ENCODE peak calls at places on chromosomes 11 and 22, in eight cellular contexts. One of them, this sample, is unnamed.

GRCh38 chr11:68016904-68017817 is 7.0 kb downstream of the ALDH3B1 start:
- DNase-seq in stomach: no peak
- DNase-seq in HepG2: peak; percentile 94
- DNase-seq in CD4-positive, alpha-beta T cell: no peak
- DNase-seq in fibroblast of lung: peak; percentile 29
- DNase-seq in left ventricle myocardium inferior: no peak
- DNase-seq in lower lobe of right lung: peak; percentile 56
- DNase-seq in CD4-positive, alpha-beta memory T cell: no peak
- DNase-seq in this sample: no peak

GRCh38 chr22:19143967-19144400 is 467 bp downstream of the ESS2 start:
- DNase-seq in stomach: no peak
- DNase-seq in HepG2: no peak
- DNase-seq in CD4-positive, alpha-beta T cell: peak; percentile 25
- DNase-seq in fibroblast of lung: peak; percentile 11
- DNase-seq in left ventricle myocardium inferior: no peak
- DNase-seq in lower lobe of right lung: no peak
- DNase-seq in CD4-positive, alpha-beta memory T cell: peak; percentile 44
- DNase-seq in this sample: no peak

GRCh38 chr11:130474637-130475400 is 26.4 kb downstream of the ADAMTS15 start:
- DNase-seq in stomach: no peak
- DNase-seq in HepG2: no peak
- DNase-seq in CD4-positive, alpha-beta T cell: no peak
- DNase-seq in fibroblast of lung: no peak
- DNase-seq in left ventricle myocardium inferior: no peak
- DNase-seq in lower lobe of right lung: no peak
- DNase-seq in CD4-positive, alpha-beta memory T cell: no peak
- DNase-seq in this sample: no peak

GRCh38 chr11:1701041-1701807 is 4.2 kb downstream of the KRTAP5-6 start:
- DNase-seq in stomach: no peak
- DNase-seq in HepG2: no peak
- DNase-seq in CD4-positive, alpha-beta T cell: no peak
- DNase-seq in fibroblast of lung: no peak
- DNase-seq in left ventricle myocardium inferior: no peak
- DNase-seq in lower lobe of right lung: no peak
- DNase-seq in CD4-positive, alpha-beta memory T cell: no peak
- DNase-seq in this sample: no peak

GRCh38 chr11:71962428-71963038 is 33.7 kb downstream of the RNF121 start:
- DNase-seq in stomach: no peak
- DNase-seq in HepG2: no peak
- DNase-seq in CD4-positive, alpha-beta T cell: no peak
- DNase-seq in fibroblast of lung: peak; percentile 51
- DNase-seq in left ventricle myocardium inferior: no peak
- DNase-seq in lower lobe of right lung: no peak
- DNase-seq in CD4-positive, alpha-beta memory T cell: no peak
- DNase-seq in this sample: no peak

GRCh38 chr11:11155962-11156815 is 196.9 kb downstream of the CSNK2A3 start:
- DNase-seq in stomach: no peak
- DNase-seq in HepG2: no peak
- DNase-seq in CD4-positive, alpha-beta T cell: peak; percentile 62
- DNase-seq in fibroblast of lung: no peak
- DNase-seq in left ventricle myocardium inferior: no peak
- DNase-seq in lower lobe of right lung: no peak
- DNase-seq in CD4-positive, alpha-beta memory T cell: peak; percentile 52
- DNase-seq in this sample: no peak

GRCh38 chr11:69552951-69553350 is 71.5 kb downstream of the LINC01488 start:
- DNase-seq in stomach: no peak
- DNase-seq in HepG2: no peak
- DNase-seq in CD4-positive, alpha-beta T cell: no peak
- DNase-seq in fibroblast of lung: no peak
- DNase-seq in left ventricle myocardium inferior: no peak
- DNase-seq in lower lobe of right lung: peak; percentile 19
- DNase-seq in CD4-positive, alpha-beta memory T cell: no peak
- DNase-seq in this sample: no peak

GRCh38 chr11:59898652-59899051 is 20.1 kb downstream of the OOSP3 start:
- DNase-seq in stomach: no peak
- DNase-seq in HepG2: no peak
- DNase-seq in CD4-positive, alpha-beta T cell: no peak
- DNase-seq in fibroblast of lung: no peak
- DNase-seq in left ventricle myocardium inferior: no peak
- DNase-seq in lower lobe of right lung: no peak
- DNase-seq in CD4-positive, alpha-beta memory T cell: no peak
- DNase-seq in this sample: no peak

GRCh38 chr22:37381489-37381888 is 45.8 kb downstream of the ELFN2 start:
- DNase-seq in stomach: no peak
- DNase-seq in HepG2: no peak
- DNase-seq in CD4-positive, alpha-beta T cell: no peak
- DNase-seq in fibroblast of lung: peak; percentile 25
- DNase-seq in left ventricle myocardium inferior: no peak
- DNase-seq in lower lobe of right lung: no peak
- DNase-seq in CD4-positive, alpha-beta memory T cell: no peak
- DNase-seq in this sample: no peak

GRCh38 chr11:114340311-114341131 is 44.3 kb downstream of the NNMT start:
- DNase-seq in stomach: peak; percentile 39
- DNase-seq in HepG2: peak; percentile 30
- DNase-seq in CD4-positive, alpha-beta T cell: no peak
- DNase-seq in fibroblast of lung: peak; percentile 85
- DNase-seq in left ventricle myocardium inferior: peak; percentile 20
- DNase-seq in lower lobe of right lung: peak; percentile 56
- DNase-seq in CD4-positive, alpha-beta memory T cell: peak; percentile 29
- DNase-seq in this sample: peak; percentile 39

GRCh38 chr11:2930705-2931415 is 1.6 kb upstream of the PHLDA2 start:
- DNase-seq in stomach: peak; percentile 91
- DNase-seq in HepG2: peak; percentile 68
- DNase-seq in CD4-positive, alpha-beta T cell: no peak
- DNase-seq in fibroblast of lung: peak; percentile 28
- DNase-seq in left ventricle myocardium inferior: peak; percentile 51
- DNase-seq in lower lobe of right lung: peak; percentile 90
- DNase-seq in CD4-positive, alpha-beta memory T cell: no peak
- DNase-seq in this sample: peak; percentile 88

GRCh38 chr11:124115782-124116616 is 749 bp downstream of the VWA5A start:
- DNase-seq in stomach: peak; percentile 28
- DNase-seq in HepG2: no peak
- DNase-seq in CD4-positive, alpha-beta T cell: no peak
- DNase-seq in fibroblast of lung: no peak
- DNase-seq in left ventricle myocardium inferior: no peak
- DNase-seq in lower lobe of right lung: peak; percentile 62
- DNase-seq in CD4-positive, alpha-beta memory T cell: no peak
- DNase-seq in this sample: peak; percentile 46

GRCh38 chr11:101478587-101479375 is 105.0 kb downstream of the TRPC6 start:
- DNase-seq in stomach: no peak
- DNase-seq in HepG2: no peak
- DNase-seq in CD4-positive, alpha-beta T cell: no peak
- DNase-seq in fibroblast of lung: no peak
- DNase-seq in left ventricle myocardium inferior: no peak
- DNase-seq in lower lobe of right lung: peak; percentile 44
- DNase-seq in CD4-positive, alpha-beta memory T cell: no peak
- DNase-seq in this sample: no peak

GRCh38 chr11:94895451-94895850 is 77.9 kb downstream of the CWC15 start:
- DNase-seq in stomach: no peak
- DNase-seq in HepG2: no peak
- DNase-seq in CD4-positive, alpha-beta T cell: no peak
- DNase-seq in fibroblast of lung: peak; percentile 60
- DNase-seq in left ventricle myocardium inferior: no peak
- DNase-seq in lower lobe of right lung: no peak
- DNase-seq in CD4-positive, alpha-beta memory T cell: no peak
- DNase-seq in this sample: no peak

GRCh38 chr22:50537765-50538164 is 7.9 kb upstream of the KLHDC7B start:
- DNase-seq in stomach: no peak
- DNase-seq in HepG2: no peak
- DNase-seq in CD4-positive, alpha-beta T cell: no peak
- DNase-seq in fibroblast of lung: no peak
- DNase-seq in left ventricle myocardium inferior: no peak
- DNase-seq in lower lobe of right lung: peak; percentile 30
- DNase-seq in CD4-positive, alpha-beta memory T cell: no peak
- DNase-seq in this sample: no peak

GRCh38 chr11:75242722-75243600 is 2.4 kb downstream of the TPBGL start:
- DNase-seq in stomach: peak; percentile 16
- DNase-seq in HepG2: no peak
- DNase-seq in CD4-positive, alpha-beta T cell: no peak
- DNase-seq in fibroblast of lung: no peak
- DNase-seq in left ventricle myocardium inferior: no peak
- DNase-seq in lower lobe of right lung: no peak
- DNase-seq in CD4-positive, alpha-beta memory T cell: no peak
- DNase-seq in this sample: no peak

GRCh38 chr22:20111045-20111688 is 4.7 kb upstream of the RANBP1 start:
- DNase-seq in stomach: no peak
- DNase-seq in HepG2: peak; percentile 61
- DNase-seq in CD4-positive, alpha-beta T cell: no peak
- DNase-seq in fibroblast of lung: peak; percentile 20
- DNase-seq in left ventricle myocardium inferior: peak; percentile 6
- DNase-seq in lower lobe of right lung: peak; percentile 44
- DNase-seq in CD4-positive, alpha-beta memory T cell: peak; percentile 24
- DNase-seq in this sample: no peak

GRCh38 chr11:79461144-79461543 is 20.3 kb upstream of the TENM4 start:
- DNase-seq in stomach: no peak
- DNase-seq in HepG2: peak; percentile 7
- DNase-seq in CD4-positive, alpha-beta T cell: no peak
- DNase-seq in fibroblast of lung: peak; percentile 57
- DNase-seq in left ventricle myocardium inferior: no peak
- DNase-seq in lower lobe of right lung: no peak
- DNase-seq in CD4-positive, alpha-beta memory T cell: no peak
- DNase-seq in this sample: peak; percentile 15

GRCh38 chr11:13030857-13031256 is 21.7 kb downstream of the RASSF10 start:
- DNase-seq in stomach: peak; percentile 95
- DNase-seq in HepG2: peak; percentile 14
- DNase-seq in CD4-positive, alpha-beta T cell: no peak
- DNase-seq in fibroblast of lung: no peak
- DNase-seq in left ventricle myocardium inferior: peak; percentile 58
- DNase-seq in lower lobe of right lung: peak; percentile 52
- DNase-seq in CD4-positive, alpha-beta memory T cell: no peak
- DNase-seq in this sample: peak; percentile 79

GRCh38 chr11:30984442-30984816 is 385.1 kb downstream of the DCDC1 start:
- DNase-seq in stomach: no peak
- DNase-seq in HepG2: peak; percentile 21
- DNase-seq in CD4-positive, alpha-beta T cell: no peak
- DNase-seq in fibroblast of lung: peak; percentile 32
- DNase-seq in left ventricle myocardium inferior: no peak
- DNase-seq in lower lobe of right lung: no peak
- DNase-seq in CD4-positive, alpha-beta memory T cell: no peak
- DNase-seq in this sample: no peak

GRCh38 chr22:36910461-36910860 is 3.0 kb upstream of the CSF2RB start:
- DNase-seq in stomach: no peak
- DNase-seq in HepG2: no peak
- DNase-seq in CD4-positive, alpha-beta T cell: no peak
- DNase-seq in fibroblast of lung: no peak
- DNase-seq in left ventricle myocardium inferior: no peak
- DNase-seq in lower lobe of right lung: no peak
- DNase-seq in CD4-positive, alpha-beta memory T cell: no peak
- DNase-seq in this sample: no peak

GRCh38 chr22:37716708-37717107 is 19.9 kb downstream of the TRIOBP start:
- DNase-seq in stomach: no peak
- DNase-seq in HepG2: no peak
- DNase-seq in CD4-positive, alpha-beta T cell: no peak
- DNase-seq in fibroblast of lung: no peak
- DNase-seq in left ventricle myocardium inferior: no peak
- DNase-seq in lower lobe of right lung: no peak
- DNase-seq in CD4-positive, alpha-beta memory T cell: no peak
- DNase-seq in this sample: no peak

GRCh38 chr11:124669193-124669592 is 4.3 kb downstream of the SIAE start:
- DNase-seq in stomach: peak; percentile 33
- DNase-seq in HepG2: peak; percentile 33
- DNase-seq in CD4-positive, alpha-beta T cell: peak; percentile 12
- DNase-seq in fibroblast of lung: peak; percentile 60
- DNase-seq in left ventricle myocardium inferior: no peak
- DNase-seq in lower lobe of right lung: no peak
- DNase-seq in CD4-positive, alpha-beta memory T cell: peak; percentile 51
- DNase-seq in this sample: peak; percentile 37

GRCh38 chr11:109096266-109096665 is 325.7 kb upstream of the C11orf87 start:
- DNase-seq in stomach: no peak
- DNase-seq in HepG2: no peak
- DNase-seq in CD4-positive, alpha-beta T cell: no peak
- DNase-seq in fibroblast of lung: no peak
- DNase-seq in left ventricle myocardium inferior: no peak
- DNase-seq in lower lobe of right lung: no peak
- DNase-seq in CD4-positive, alpha-beta memory T cell: no peak
- DNase-seq in this sample: no peak
- H3K27ac ChIP-seq in stomach: no peak overlapping the region
- H3K27ac ChIP-seq in HepG2: no peak overlapping the region
- H3K27ac ChIP-seq in CD4-positive, alpha-beta T cell: no peak overlapping the region
- H3K27ac ChIP-seq in fibroblast of lung: no peak overlapping the region
- H3K27ac ChIP-seq in left ventricle myocardium inferior: no peak overlapping the region
- H3K27ac ChIP-seq in lower lobe of right lung: no peak overlapping the region
- H3K27ac ChIP-seq in CD4-positive, alpha-beta memory T cell: no peak overlapping the region
- H3K27ac ChIP-seq in this sample: no peak overlapping the region

DNA sequence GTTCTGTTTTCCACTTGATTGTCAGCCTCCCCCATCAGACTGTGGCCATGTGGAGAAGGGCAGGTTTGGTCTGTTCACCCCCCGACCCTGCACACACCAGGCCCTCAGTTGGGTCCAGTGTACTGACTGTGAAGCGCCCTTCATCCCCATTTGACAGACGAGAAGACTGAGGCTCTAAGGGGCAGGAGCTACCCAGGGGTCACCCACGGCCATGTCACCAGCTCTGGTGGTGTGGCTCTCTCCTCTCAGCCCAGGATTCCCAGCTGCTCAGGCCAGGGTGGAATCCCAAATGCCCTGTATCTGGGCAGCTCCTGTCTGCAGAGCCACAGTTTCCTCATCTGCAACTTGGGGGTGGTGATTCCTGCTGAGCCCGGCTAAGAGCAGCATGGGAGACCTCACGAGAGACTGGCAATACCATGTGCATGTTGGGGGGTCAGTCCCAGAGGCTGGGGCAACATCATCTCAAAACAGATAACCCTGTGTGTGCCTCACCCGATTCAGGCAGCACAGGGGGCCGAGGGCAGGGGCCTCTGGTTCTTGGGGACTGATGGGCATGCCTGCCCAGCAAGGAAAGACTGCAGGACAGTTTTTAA is 46.6 kb downstream of the MN1 start:
- DNase-seq in stomach: no peak
- DNase-seq in HepG2: no peak
- DNase-seq in CD4-positive, alpha-beta T cell: no peak
- DNase-seq in fibroblast of lung: no peak
- DNase-seq in left ventricle myocardium inferior: no peak
- DNase-seq in lower lobe of right lung: peak; percentile 27
- DNase-seq in CD4-positive, alpha-beta memory T cell: no peak
- DNase-seq in this sample: no peak
- H3K27ac ChIP-seq in stomach: no peak overlapping the region
- H3K27ac ChIP-seq in HepG2: no peak overlapping the region
- H3K27ac ChIP-seq in CD4-positive, alpha-beta T cell: no peak overlapping the region
- H3K27ac ChIP-seq in fibroblast of lung: no peak overlapping the region
- H3K27ac ChIP-seq in left ventricle myocardium inferior: peak overlapping the region; percentile 72
- H3K27ac ChIP-seq in lower lobe of right lung: no peak overlapping the region
- H3K27ac ChIP-seq in CD4-positive, alpha-beta memory T cell: no peak overlapping the region
- H3K27ac ChIP-seq in this sample: no peak overlapping the region

GRCh38 chr22:30947821-30948454 is 20.6 kb downstream of the MORC2 start:
- DNase-seq in stomach: no peak
- DNase-seq in HepG2: peak; percentile 26
- DNase-seq in CD4-positive, alpha-beta T cell: no peak
- DNase-seq in fibroblast of lung: peak; percentile 79
- DNase-seq in left ventricle myocardium inferior: no peak
- DNase-seq in lower lobe of right lung: no peak
- DNase-seq in CD4-positive, alpha-beta memory T cell: peak; percentile 34
- DNase-seq in this sample: no peak
- H3K27ac ChIP-seq in stomach: no peak overlapping the region
- H3K27ac ChIP-seq in HepG2: no peak overlapping the region
- H3K27ac ChIP-seq in CD4-positive, alpha-beta T cell: no peak overlapping the region
- H3K27ac ChIP-seq in fibroblast of lung: no peak overlapping the region
- H3K27ac ChIP-seq in left ventricle myocardium inferior: peak overlapping the region; percentile 75
- H3K27ac ChIP-seq in lower lobe of right lung: no peak overlapping the region
- H3K27ac ChIP-seq in CD4-positive, alpha-beta memory T cell: no peak overlapping the region
- H3K27ac ChIP-seq in this sample: no peak overlapping the region

DNA sequence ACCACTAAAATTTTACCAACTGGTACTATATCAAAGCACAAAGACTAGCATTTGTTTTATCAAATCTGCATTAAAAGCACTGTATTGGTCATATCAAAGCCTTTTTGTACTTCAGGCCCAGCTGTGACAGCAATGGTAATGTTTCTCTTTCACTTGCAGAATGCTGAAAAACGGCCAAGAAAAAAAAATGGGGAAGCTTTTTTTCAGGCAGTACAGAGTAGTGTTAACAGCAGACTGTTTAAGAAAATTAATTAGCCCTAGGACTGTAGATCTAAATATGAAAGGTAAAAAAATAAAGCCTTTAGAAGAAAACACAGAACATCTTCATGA is 33.3 kb downstream of the DENND5A start:
- DNase-seq in stomach: no peak
- DNase-seq in HepG2: no peak
- DNase-seq in CD4-positive, alpha-beta T cell: no peak
- DNase-seq in fibroblast of lung: peak; percentile 81
- DNase-seq in left ventricle myocardium inferior: no peak
- DNase-seq in lower lobe of right lung: no peak
- DNase-seq in CD4-positive, alpha-beta memory T cell: peak; percentile 8
- DNase-seq in this sample: peak; percentile 23
- H3K27ac ChIP-seq in stomach: no peak overlapping the region
- H3K27ac ChIP-seq in HepG2: no peak overlapping the region
- H3K27ac ChIP-seq in CD4-positive, alpha-beta T cell: no peak overlapping the region
- H3K27ac ChIP-seq in fibroblast of lung: peak overlapping the region; percentile 36
- H3K27ac ChIP-seq in left ventricle myocardium inferior: peak overlapping the region; percentile 83
- H3K27ac ChIP-seq in lower lobe of right lung: peak overlapping the region; percentile 66
- H3K27ac ChIP-seq in CD4-positive, alpha-beta memory T cell: no peak overlapping the region
- H3K27ac ChIP-seq in this sample: peak overlapping the region; percentile 61